ENCODE peak calls at places on chromosomes 16 and 17, in ten cellular contexts. One of them, this sample, is unnamed.

GRCh38 chr16:50096791-50097190 is 31.0 kb downstream of the HEATR3 start:
- DNase-seq in A549: no peak
- DNase-seq in fibroblast of lung: peak
- DNase-seq in H9: no peak
- DNase-seq in K562: no peak
- DNase-seq in OCI-LY7: no peak
- DNase-seq in astrocyte: peak
- DNase-seq in PC-3: no peak
- DNase-seq in neuronal stem cell: no peak
- DNase-seq in neural progenitor cell: no peak
- DNase-seq in this sample: no peak

GRCh38 chr16:67882374-67883145 is 2.1 kb upstream of the NRN1L start:
- DNase-seq in A549: no peak
- DNase-seq in fibroblast of lung: peak
- DNase-seq in PC-3: no peak
- DNase-seq in astrocyte: no peak
- DNase-seq in OCI-LY7: no peak
- DNase-seq in neuronal stem cell: no peak
- DNase-seq in H9: no peak
- DNase-seq in K562: no peak
- DNase-seq in neural progenitor cell: no peak
- DNase-seq in this sample: no peak

GRCh38 chr16:10619271-10619849 is 39.0 kb upstream of the EMP2 start:
- DNase-seq in PC-3: no peak
- DNase-seq in K562: peak
- DNase-seq in A549: no peak
- DNase-seq in neuronal stem cell: no peak
- DNase-seq in neural progenitor cell: peak
- DNase-seq in astrocyte: no peak
- DNase-seq in OCI-LY7: no peak
- DNase-seq in fibroblast of lung: no peak
- DNase-seq in H9: peak
- DNase-seq in this sample: no peak

GRCh38 chr16:425740-426114 is 278 bp downstream of the RAB11FIP3 start:
- DNase-seq in OCI-LY7: no peak
- DNase-seq in K562: no peak
- DNase-seq in H9: no peak
- DNase-seq in A549: no peak
- DNase-seq in neuronal stem cell: no peak
- DNase-seq in neural progenitor cell: peak
- DNase-seq in PC-3: no peak
- DNase-seq in fibroblast of lung: no peak
- DNase-seq in astrocyte: no peak
- DNase-seq in this sample: no peak

GRCh38 chr16:3651461-3652372 is 2.8 kb upstream of the DNASE1 start:
- DNase-seq in neuronal stem cell: no peak
- DNase-seq in PC-3: no peak
- DNase-seq in neural progenitor cell: no peak
- DNase-seq in K562: no peak
- DNase-seq in H9: no peak
- DNase-seq in A549: no peak
- DNase-seq in fibroblast of lung: no peak
- DNase-seq in astrocyte: no peak
- DNase-seq in OCI-LY7: no peak
- DNase-seq in this sample: no peak

GRCh38 chr17:65173284-65173793 is 36.2 kb downstream of the RGS9 start:
- DNase-seq in fibroblast of lung: peak
- DNase-seq in H9: peak
- DNase-seq in OCI-LY7: peak
- DNase-seq in K562: peak
- DNase-seq in PC-3: peak
- DNase-seq in astrocyte: peak
- DNase-seq in neural progenitor cell: no peak
- DNase-seq in neuronal stem cell: no peak
- DNase-seq in A549: peak
- DNase-seq in this sample: peak

GRCh38 chr16:10635367-10636021 is 55.1 kb upstream of the EMP2 start:
- DNase-seq in OCI-LY7: no peak
- DNase-seq in fibroblast of lung: no peak
- DNase-seq in PC-3: no peak
- DNase-seq in H9: no peak
- DNase-seq in neuronal stem cell: no peak
- DNase-seq in A549: no peak
- DNase-seq in K562: no peak
- DNase-seq in astrocyte: no peak
- DNase-seq in neural progenitor cell: no peak
- DNase-seq in this sample: no peak

GRCh38 chr17:57080708-57081107 is 4.3 kb upstream of the AKAP1 start:
- DNase-seq in K562: no peak
- DNase-seq in fibroblast of lung: no peak
- DNase-seq in neural progenitor cell: no peak
- DNase-seq in A549: no peak
- DNase-seq in H9: no peak
- DNase-seq in neuronal stem cell: no peak
- DNase-seq in astrocyte: no peak
- DNase-seq in PC-3: peak
- DNase-seq in OCI-LY7: no peak
- DNase-seq in this sample: no peak

GRCh38 chr17:59754547-59754946 is 47.1 kb downstream of the VMP1 start:
- DNase-seq in K562: peak
- DNase-seq in A549: peak
- DNase-seq in neuronal stem cell: no peak
- DNase-seq in PC-3: peak
- DNase-seq in fibroblast of lung: peak
- DNase-seq in H9: no peak
- DNase-seq in astrocyte: peak
- DNase-seq in neural progenitor cell: no peak
- DNase-seq in OCI-LY7: no peak
- DNase-seq in this sample: peak

GRCh38 chr17:63696381-63696961 is 3.5 kb downstream of the LIMD2 start:
- DNase-seq in H9: peak
- DNase-seq in OCI-LY7: peak
- DNase-seq in PC-3: peak
- DNase-seq in K562: peak
- DNase-seq in A549: peak
- DNase-seq in fibroblast of lung: peak
- DNase-seq in neuronal stem cell: peak
- DNase-seq in astrocyte: no peak
- DNase-seq in neural progenitor cell: peak
- DNase-seq in this sample: peak

GRCh38 chr17:15361151-15361550 is 19.8 kb upstream of the TEKT3 start:
- DNase-seq in A549: no peak
- DNase-seq in neural progenitor cell: no peak
- DNase-seq in PC-3: no peak
- DNase-seq in astrocyte: peak
- DNase-seq in K562: no peak
- DNase-seq in OCI-LY7: no peak
- DNase-seq in H9: no peak
- DNase-seq in neuronal stem cell: no peak
- DNase-seq in fibroblast of lung: no peak
- DNase-seq in this sample: no peak

GRCh38 chr17:37849617-37849972 is 74.6 kb upstream of the TBC1D3K start:
- DNase-seq in neuronal stem cell: no peak
- DNase-seq in A549: no peak
- DNase-seq in H9: no peak
- DNase-seq in PC-3: no peak
- DNase-seq in neural progenitor cell: no peak
- DNase-seq in fibroblast of lung: no peak
- DNase-seq in astrocyte: no peak
- DNase-seq in K562: no peak
- DNase-seq in OCI-LY7: no peak
- DNase-seq in this sample: no peak

GRCh38 chr16:10080031-10080772 is 102.0 kb downstream of the GRIN2A start:
- DNase-seq in A549: no peak
- DNase-seq in OCI-LY7: no peak
- DNase-seq in astrocyte: peak
- DNase-seq in K562: no peak
- DNase-seq in fibroblast of lung: no peak
- DNase-seq in neural progenitor cell: no peak
- DNase-seq in PC-3: peak
- DNase-seq in neuronal stem cell: no peak
- DNase-seq in H9: no peak
- DNase-seq in this sample: no peak

DNA sequence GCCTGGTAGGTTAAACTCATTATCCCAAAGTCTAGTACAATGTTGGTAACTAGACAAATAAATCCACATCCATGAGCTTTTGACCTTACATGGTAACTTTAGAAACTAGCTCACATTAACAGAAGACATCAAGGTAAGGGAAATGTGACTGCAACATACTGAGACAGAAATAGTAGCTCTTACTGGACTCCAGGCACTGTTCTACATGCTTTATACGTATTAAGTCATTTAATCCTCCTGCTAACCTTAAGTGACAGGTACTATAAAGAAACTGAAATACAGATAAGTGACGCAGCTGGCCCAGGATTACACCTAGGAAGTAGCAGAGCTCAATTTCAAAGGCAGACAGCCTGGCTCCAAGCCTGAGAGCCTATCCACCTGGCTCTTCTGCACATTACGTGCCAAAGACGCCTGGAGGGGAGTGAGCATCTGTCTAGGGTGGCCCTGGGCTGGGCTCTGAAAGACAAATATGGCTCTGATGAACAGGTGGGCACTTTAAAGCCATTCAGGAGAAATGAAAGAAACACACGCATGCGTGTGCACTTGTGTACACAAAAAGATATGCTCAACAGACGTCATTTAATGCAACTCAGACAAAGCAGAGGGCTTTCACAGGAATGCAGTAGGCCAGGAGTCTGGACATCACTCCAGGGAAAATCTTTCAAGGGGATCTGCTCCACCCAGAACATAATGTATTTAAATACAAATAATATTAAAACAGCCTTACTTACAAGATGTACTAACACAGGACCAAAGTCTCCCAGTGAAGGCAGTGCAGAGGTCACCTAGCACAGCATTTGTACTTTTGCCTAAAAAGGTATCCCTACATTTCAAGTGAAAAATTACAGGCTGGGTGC is 4.4 kb downstream of the ZC3H7A start:
- DNase-seq in neuronal stem cell: no peak
- DNase-seq in OCI-LY7: no peak
- DNase-seq in PC-3: no peak
- DNase-seq in astrocyte: no peak
- DNase-seq in neural progenitor cell: no peak
- DNase-seq in K562: no peak
- DNase-seq in A549: no peak
- DNase-seq in fibroblast of lung: no peak
- DNase-seq in H9: no peak
- DNase-seq in this sample: no peak
- H3K27ac ChIP-seq in neuronal stem cell: no peak
- H3K27ac ChIP-seq in OCI-LY7: no peak
- H3K27ac ChIP-seq in PC-3: no peak
- H3K27ac ChIP-seq in astrocyte: no peak
- H3K27ac ChIP-seq in neural progenitor cell: peak
- H3K27ac ChIP-seq in K562: no peak
- H3K27ac ChIP-seq in A549: no peak
- H3K27ac ChIP-seq in fibroblast of lung: no peak
- H3K27ac ChIP-seq in H9: no peak
- H3K27ac ChIP-seq in this sample: no peak

GRCh38 chr16:85083051-85083639 is 29.1 kb downstream of the CIBAR2 start:
- DNase-seq in fibroblast of lung: no peak
- DNase-seq in OCI-LY7: peak
- DNase-seq in astrocyte: no peak
- DNase-seq in neuronal stem cell: no peak
- DNase-seq in neural progenitor cell: peak
- DNase-seq in PC-3: no peak
- DNase-seq in A549: no peak
- DNase-seq in K562: no peak
- DNase-seq in H9: peak
- DNase-seq in this sample: no peak
- H3K4me2 ChIP-seq in fibroblast of lung: no peak
- H3K4me2 ChIP-seq in OCI-LY7: peak
- H3K4me2 ChIP-seq in astrocyte: no peak
- H3K4me2 ChIP-seq in neuronal stem cell: peak
- H3K4me2 ChIP-seq in neural progenitor cell: peak
- H3K4me2 ChIP-seq in PC-3: no peak
- H3K4me2 ChIP-seq in A549: no peak
- H3K4me2 ChIP-seq in K562: no peak
- H3K4me2 ChIP-seq in H9: peak
- H3K4me2 ChIP-seq in this sample: no peak

GRCh38 chr17:68034452-68034776 is 1.1 kb upstream of the KPNA2 start:
- DNase-seq in fibroblast of lung: no peak
- DNase-seq in OCI-LY7: no peak
- DNase-seq in astrocyte: no peak
- DNase-seq in PC-3: no peak
- DNase-seq in H9: no peak
- DNase-seq in neural progenitor cell: no peak
- DNase-seq in A549: no peak
- DNase-seq in neuronal stem cell: no peak
- DNase-seq in K562: no peak
- DNase-seq in this sample: no peak

GRCh38 chr17:68035131-68035522 is 408 bp upstream of the KPNA2 start:
- DNase-seq in H9: peak
- DNase-seq in fibroblast of lung: no peak
- DNase-seq in neuronal stem cell: no peak
- DNase-seq in PC-3: no peak
- DNase-seq in OCI-LY7: peak
- DNase-seq in astrocyte: no peak
- DNase-seq in K562: no peak
- DNase-seq in A549: no peak
- DNase-seq in neural progenitor cell: peak
- DNase-seq in this sample: peak

GRCh38 chr17:68033636-68034451 is 1.7 kb upstream of the KPNA2 start:
- DNase-seq in astrocyte: peak
- DNase-seq in neuronal stem cell: peak
- DNase-seq in PC-3: peak
- DNase-seq in H9: peak
- DNase-seq in OCI-LY7: peak
- DNase-seq in neural progenitor cell: peak
- DNase-seq in A549: peak
- DNase-seq in fibroblast of lung: peak
- DNase-seq in K562: peak
- DNase-seq in this sample: no peak

GRCh38 chr17:68029512-68030215 is 5.9 kb upstream of the KPNA2 start:
- DNase-seq in astrocyte: no peak
- DNase-seq in fibroblast of lung: no peak
- DNase-seq in H9: no peak
- DNase-seq in neuronal stem cell: no peak
- DNase-seq in OCI-LY7: no peak
- DNase-seq in K562: no peak
- DNase-seq in neural progenitor cell: no peak
- DNase-seq in PC-3: no peak
- DNase-seq in A549: no peak
- DNase-seq in this sample: no peak
- H3K27ac ChIP-seq in astrocyte: no peak
- H3K27ac ChIP-seq in fibroblast of lung: no peak
- H3K27ac ChIP-seq in H9: no peak
- H3K27ac ChIP-seq in neuronal stem cell: no peak
- H3K27ac ChIP-seq in OCI-LY7: no peak
- H3K27ac ChIP-seq in K562: peak
- H3K27ac ChIP-seq in neural progenitor cell: no peak
- H3K27ac ChIP-seq in PC-3: no peak
- H3K27ac ChIP-seq in A549: no peak
- H3K27ac ChIP-seq in this sample: no peak

DNA sequence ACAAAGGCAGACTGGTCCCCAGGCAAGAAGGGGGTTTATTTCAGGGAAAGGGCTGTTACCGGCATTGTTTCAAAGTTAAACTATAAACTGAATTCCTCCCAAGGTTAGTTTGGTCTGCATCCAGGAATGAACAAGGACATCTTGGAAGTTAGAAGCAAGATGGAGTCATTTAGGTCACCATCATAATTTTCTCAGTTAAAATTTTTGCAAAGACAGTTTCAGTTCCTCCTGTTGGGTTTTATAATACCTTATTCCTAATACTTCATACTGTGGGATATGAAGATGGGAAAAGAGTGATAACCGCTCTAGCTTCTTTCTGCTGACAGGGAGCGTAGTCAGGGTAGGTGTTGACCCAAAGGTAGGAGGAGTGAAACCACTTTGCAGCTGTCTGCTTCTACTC is 24.8 kb downstream of the PMM2 start:
- DNase-seq in neuronal stem cell: no peak
- DNase-seq in astrocyte: no peak
- DNase-seq in fibroblast of lung: no peak
- DNase-seq in A549: no peak
- DNase-seq in K562: no peak
- DNase-seq in H9: no peak
- DNase-seq in neural progenitor cell: no peak
- DNase-seq in OCI-LY7: no peak
- DNase-seq in PC-3: no peak
- DNase-seq in this sample: no peak
- H3K4me2 ChIP-seq in neuronal stem cell: no peak
- H3K4me2 ChIP-seq in astrocyte: no peak
- H3K4me2 ChIP-seq in fibroblast of lung: no peak
- H3K4me2 ChIP-seq in A549: no peak
- H3K4me2 ChIP-seq in K562: no peak
- H3K4me2 ChIP-seq in H9: no peak
- H3K4me2 ChIP-seq in neural progenitor cell: no peak
- H3K4me2 ChIP-seq in OCI-LY7: no peak
- H3K4me2 ChIP-seq in PC-3: no peak
- H3K4me2 ChIP-seq in this sample: no peak